ENCODE peak calls at places on chromosomes 5 and 9, in seven cellular contexts. One of them, this sample, is unnamed.

GRCh38 chr9:24296124-24296523 is 249.6 kb downstream of the IZUMO3 start:
- DNase-seq in IMR-90: no peak
- DNase-seq in H9: no peak
- DNase-seq in mesenchymal stem cell: no peak
- DNase-seq in mesendoderm: no peak
- DNase-seq in trophoblast cell: no peak
- DNase-seq in H1: no peak
- DNase-seq in this sample: no peak

GRCh38 chr5:32360906-32361305 is 48.2 kb upstream of the MTMR12 start:
- DNase-seq in IMR-90: no peak
- DNase-seq in H9: no peak
- DNase-seq in mesenchymal stem cell: no peak
- DNase-seq in mesendoderm: peak; percentile 63
- DNase-seq in trophoblast cell: peak; percentile 82
- DNase-seq in H1: no peak
- DNase-seq in this sample: no peak

GRCh38 chr5:80210014-80210413 is 45.8 kb downstream of the SERINC5 start:
- DNase-seq in IMR-90: no peak
- DNase-seq in H9: no peak
- DNase-seq in mesenchymal stem cell: no peak
- DNase-seq in mesendoderm: no peak
- DNase-seq in trophoblast cell: no peak
- DNase-seq in H1: no peak
- DNase-seq in this sample: no peak

GRCh38 chr5:139565411-139566305 is 4.5 kb downstream of the UBE2D2 start:
- DNase-seq in IMR-90: peak; percentile 34
- DNase-seq in H9: no peak
- DNase-seq in mesenchymal stem cell: peak; percentile 69
- DNase-seq in mesendoderm: no peak
- DNase-seq in trophoblast cell: no peak
- DNase-seq in H1: no peak
- DNase-seq in this sample: no peak

GRCh38 chr5:96172436-96172835 is 210.8 kb upstream of the ELL2 start:
- DNase-seq in IMR-90: peak; percentile 89
- DNase-seq in H9: no peak
- DNase-seq in mesenchymal stem cell: peak; percentile 10
- DNase-seq in mesendoderm: no peak
- DNase-seq in trophoblast cell: peak; percentile 53
- DNase-seq in H1: no peak
- DNase-seq in this sample: no peak

GRCh38 chr9:38074441-38074943 is 5.5 kb upstream of the SHB start:
- DNase-seq in IMR-90: peak; percentile 61
- DNase-seq in H9: no peak
- DNase-seq in mesenchymal stem cell: no peak
- DNase-seq in mesendoderm: no peak
- DNase-seq in trophoblast cell: no peak
- DNase-seq in H1: no peak
- DNase-seq in this sample: no peak

GRCh38 chr5:134247411-134247810 is 21.5 kb upstream of the PPP2CA start:
- DNase-seq in IMR-90: peak; percentile 96
- DNase-seq in H9: no peak
- DNase-seq in mesenchymal stem cell: peak; percentile 89
- DNase-seq in mesendoderm: peak; percentile 38
- DNase-seq in trophoblast cell: peak; percentile 91
- DNase-seq in H1: no peak
- DNase-seq in this sample: no peak

GRCh38 chr9:109843651-109844050 is 63.7 kb downstream of the PALM2AKAP2 start:
- DNase-seq in IMR-90: no peak
- DNase-seq in H9: no peak
- DNase-seq in mesenchymal stem cell: no peak
- DNase-seq in mesendoderm: no peak
- DNase-seq in trophoblast cell: no peak
- DNase-seq in H1: no peak
- DNase-seq in this sample: no peak

GRCh38 chr9:127945338-127945737 is 7.7 kb upstream of the DPM2 start:
- DNase-seq in IMR-90: no peak
- DNase-seq in H9: no peak
- DNase-seq in mesenchymal stem cell: no peak
- DNase-seq in mesendoderm: no peak
- DNase-seq in trophoblast cell: no peak
- DNase-seq in H1: no peak
- DNase-seq in this sample: no peak

GRCh38 chr5:33936004-33936380 is 194 bp upstream of the RXFP3 start:
- DNase-seq in IMR-90: peak; percentile 54
- DNase-seq in H9: peak; percentile 82
- DNase-seq in mesenchymal stem cell: peak; percentile 72
- DNase-seq in mesendoderm: peak; percentile 77
- DNase-seq in trophoblast cell: peak; percentile 27
- DNase-seq in H1: no peak
- DNase-seq in this sample: peak; percentile 80

GRCh38 chr5:135441256-135441915 is 5.8 kb downstream of the DCANP1 start:
- DNase-seq in IMR-90: no peak
- DNase-seq in H9: peak; percentile 15
- DNase-seq in mesenchymal stem cell: no peak
- DNase-seq in mesendoderm: no peak
- DNase-seq in trophoblast cell: no peak
- DNase-seq in H1: no peak
- DNase-seq in this sample: no peak

GRCh38 chr9:69945671-69946141 is 97.9 kb upstream of the MAMDC2 start:
- DNase-seq in IMR-90: peak; percentile 85
- DNase-seq in H9: no peak
- DNase-seq in mesenchymal stem cell: peak; percentile 92
- DNase-seq in mesendoderm: no peak
- DNase-seq in trophoblast cell: no peak
- DNase-seq in H1: no peak
- DNase-seq in this sample: no peak

GRCh38 chr9:123453904-123454321 is 97.9 kb downstream of the CRB2 start:
- DNase-seq in IMR-90: no peak
- DNase-seq in H9: no peak
- DNase-seq in mesenchymal stem cell: no peak
- DNase-seq in mesendoderm: no peak
- DNase-seq in trophoblast cell: no peak
- DNase-seq in H1: no peak
- DNase-seq in this sample: no peak

GRCh38 chr9:97696025-97696822 is 916 bp downstream of the XPA start:
- DNase-seq in IMR-90: peak; percentile 24
- DNase-seq in H9: no peak
- DNase-seq in mesenchymal stem cell: no peak
- DNase-seq in mesendoderm: no peak
- DNase-seq in trophoblast cell: no peak
- DNase-seq in H1: no peak
- DNase-seq in this sample: no peak

GRCh38 chr5:40078907-40079575 is 600.7 kb upstream of the PTGER4 start:
- DNase-seq in IMR-90: no peak
- DNase-seq in H9: no peak
- DNase-seq in mesenchymal stem cell: no peak
- DNase-seq in mesendoderm: peak; percentile 48
- DNase-seq in trophoblast cell: peak; percentile 99
- DNase-seq in H1: no peak
- DNase-seq in this sample: no peak

GRCh38 chr5:100004969-100005368 is 530.2 kb upstream of the FAM174A start:
- DNase-seq in IMR-90: no peak
- DNase-seq in H9: no peak
- DNase-seq in mesenchymal stem cell: no peak
- DNase-seq in mesendoderm: no peak
- DNase-seq in trophoblast cell: peak; percentile 71
- DNase-seq in H1: no peak
- DNase-seq in this sample: no peak

GRCh38 chr9:111866976-111867375 is 29.6 kb upstream of the UGCG start:
- DNase-seq in IMR-90: peak; percentile 86
- DNase-seq in H9: no peak
- DNase-seq in mesenchymal stem cell: peak; percentile 78
- DNase-seq in mesendoderm: no peak
- DNase-seq in trophoblast cell: peak; percentile 53
- DNase-seq in H1: no peak
- DNase-seq in this sample: no peak

DNA sequence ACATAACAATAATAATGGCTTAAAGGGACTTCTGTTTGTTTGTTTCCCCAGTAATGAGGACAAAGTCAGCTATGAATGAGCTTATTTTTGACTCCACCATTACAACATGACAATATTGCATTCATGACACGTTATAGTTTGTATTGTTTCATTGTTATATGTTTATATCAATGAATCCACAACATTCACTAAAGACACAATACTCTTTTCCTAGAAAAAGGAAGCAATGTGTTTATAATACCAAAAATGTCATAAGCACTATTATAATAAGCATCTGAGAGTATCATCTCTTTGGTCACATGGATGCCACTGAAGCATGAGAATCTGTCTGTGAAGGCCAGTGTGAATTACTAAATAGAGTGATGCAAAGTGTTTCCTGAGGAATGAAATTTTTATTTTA is 1026.9 kb upstream of the C9orf72 start:
- DNase-seq in IMR-90: no peak
- DNase-seq in H9: no peak
- DNase-seq in mesenchymal stem cell: no peak
- DNase-seq in mesendoderm: no peak
- DNase-seq in trophoblast cell: no peak
- DNase-seq in H1: no peak
- DNase-seq in this sample: no peak
- H3K18ac ChIP-seq in IMR-90: no peak overlapping the region
- H3K18ac ChIP-seq in H9: no peak overlapping the region
- H3K18ac ChIP-seq in mesenchymal stem cell: no peak overlapping the region
- H3K18ac ChIP-seq in mesendoderm: no peak overlapping the region
- H3K18ac ChIP-seq in trophoblast cell: no peak overlapping the region
- H3K18ac ChIP-seq in H1: no peak overlapping the region
- H3K18ac ChIP-seq in this sample: no peak overlapping the region

GRCh38 chr5:154329062-154329461 is 116.7 kb upstream of the SAP30L start:
- DNase-seq in IMR-90: no peak
- DNase-seq in H9: no peak
- DNase-seq in mesenchymal stem cell: no peak
- DNase-seq in mesendoderm: no peak
- DNase-seq in trophoblast cell: no peak
- DNase-seq in H1: no peak
- DNase-seq in this sample: no peak

GRCh38 chr5:154321546-154321945 is 124.3 kb upstream of the SAP30L start:
- DNase-seq in IMR-90: no peak
- DNase-seq in H9: no peak
- DNase-seq in mesenchymal stem cell: no peak
- DNase-seq in mesendoderm: no peak
- DNase-seq in trophoblast cell: no peak
- DNase-seq in H1: no peak
- DNase-seq in this sample: no peak

GRCh38 chr5:154329519-154329918 is 116.3 kb upstream of the SAP30L start:
- DNase-seq in IMR-90: no peak
- DNase-seq in H9: no peak
- DNase-seq in mesenchymal stem cell: no peak
- DNase-seq in mesendoderm: no peak
- DNase-seq in trophoblast cell: no peak
- DNase-seq in H1: no peak
- DNase-seq in this sample: no peak

GRCh38 chr5:154330097-154330667 is 115.6 kb upstream of the SAP30L start:
- DNase-seq in IMR-90: no peak
- DNase-seq in H9: no peak
- DNase-seq in mesenchymal stem cell: no peak
- DNase-seq in mesendoderm: no peak
- DNase-seq in trophoblast cell: peak; percentile 67
- DNase-seq in H1: no peak
- DNase-seq in this sample: no peak

GRCh38 chr5:154325566-154325965 is 120.2 kb upstream of the SAP30L start:
- DNase-seq in IMR-90: no peak
- DNase-seq in H9: no peak
- DNase-seq in mesenchymal stem cell: no peak
- DNase-seq in mesendoderm: peak; percentile 18
- DNase-seq in trophoblast cell: no peak
- DNase-seq in H1: no peak
- DNase-seq in this sample: no peak
- H3K18ac ChIP-seq in IMR-90: no peak overlapping the region
- H3K18ac ChIP-seq in H9: no peak overlapping the region
- H3K18ac ChIP-seq in mesenchymal stem cell: no peak overlapping the region
- H3K18ac ChIP-seq in mesendoderm: no peak overlapping the region
- H3K18ac ChIP-seq in trophoblast cell: no peak overlapping the region
- H3K18ac ChIP-seq in H1: no peak overlapping the region
- H3K18ac ChIP-seq in this sample: no peak overlapping the region

GRCh38 chr5:176570044-176570443 is 20.9 kb downstream of the CDHR2 start:
- DNase-seq in IMR-90: peak; percentile 48
- DNase-seq in H9: no peak
- DNase-seq in mesenchymal stem cell: peak; percentile 16
- DNase-seq in mesendoderm: no peak
- DNase-seq in trophoblast cell: peak; percentile 12
- DNase-seq in H1: no peak
- DNase-seq in this sample: no peak

GRCh38 chr5:176565760-176566288 is 16.7 kb downstream of the CDHR2 start:
- DNase-seq in IMR-90: no peak
- DNase-seq in H9: no peak
- DNase-seq in mesenchymal stem cell: no peak
- DNase-seq in mesendoderm: peak; percentile 73
- DNase-seq in trophoblast cell: no peak
- DNase-seq in H1: no peak
- DNase-seq in this sample: no peak

GRCh38 chr5:176564002-176564401 is 14.9 kb downstream of the CDHR2 start:
- DNase-seq in IMR-90: no peak
- DNase-seq in H9: no peak
- DNase-seq in mesenchymal stem cell: peak; percentile 18
- DNase-seq in mesendoderm: no peak
- DNase-seq in trophoblast cell: peak; percentile 20
- DNase-seq in H1: no peak
- DNase-seq in this sample: no peak

GRCh38 chr5:176573564-176574296 is 24.6 kb downstream of the CDHR2 start:
- DNase-seq in IMR-90: peak; percentile 32
- DNase-seq in H9: peak; percentile 80
- DNase-seq in mesenchymal stem cell: peak; percentile 60
- DNase-seq in mesendoderm: peak; percentile 60
- DNase-seq in trophoblast cell: peak; percentile 56
- DNase-seq in H1: no peak
- DNase-seq in this sample: peak; percentile 57

DNA sequence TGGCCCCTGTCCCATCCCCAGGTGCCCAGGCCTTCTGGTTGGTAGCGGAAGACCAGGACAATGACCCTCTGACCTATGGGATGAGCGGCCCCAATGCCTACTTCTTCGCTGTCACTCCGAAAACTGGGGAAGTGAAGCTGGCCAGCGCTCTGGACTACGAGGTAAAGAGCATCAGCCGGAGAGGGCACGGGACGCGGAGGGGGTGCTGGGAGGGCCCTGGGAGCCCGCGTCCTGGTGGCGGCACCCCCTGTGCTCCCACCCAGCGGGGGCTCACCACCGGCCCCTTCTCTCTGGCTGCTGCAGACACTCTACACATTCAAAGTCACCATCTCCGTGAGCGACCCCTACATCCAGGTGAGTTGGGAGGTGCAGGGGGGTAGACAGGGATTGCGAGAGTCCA is 19.5 kb downstream of the CDHR2 start:
- DNase-seq in IMR-90: no peak
- DNase-seq in H9: no peak
- DNase-seq in mesenchymal stem cell: no peak
- DNase-seq in mesendoderm: no peak
- DNase-seq in trophoblast cell: no peak
- DNase-seq in H1: no peak
- DNase-seq in this sample: no peak
- H3K18ac ChIP-seq in IMR-90: no peak overlapping the region
- H3K18ac ChIP-seq in H9: no peak overlapping the region
- H3K18ac ChIP-seq in mesenchymal stem cell: no peak overlapping the region
- H3K18ac ChIP-seq in mesendoderm: no peak overlapping the region
- H3K18ac ChIP-seq in trophoblast cell: no peak overlapping the region
- H3K18ac ChIP-seq in H1: no peak overlapping the region
- H3K18ac ChIP-seq in this sample: no peak overlapping the region

DNA sequence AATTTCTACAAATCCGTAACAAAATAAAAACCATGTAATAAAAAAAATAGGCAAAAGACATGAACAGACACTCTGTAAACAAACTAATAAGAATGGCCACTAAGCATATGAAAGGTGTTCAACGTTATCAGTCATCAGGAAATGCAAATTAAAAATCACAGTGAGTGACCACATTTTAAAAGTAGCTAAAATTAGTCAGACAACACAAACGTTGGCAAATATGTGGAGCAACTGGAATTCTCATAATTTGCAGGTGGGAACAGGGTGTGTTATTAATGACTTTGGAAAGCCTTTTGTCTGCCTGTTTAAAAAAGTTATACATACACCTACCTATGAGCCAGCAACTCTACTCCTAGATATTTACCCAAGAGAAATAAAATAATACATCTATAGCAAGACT is 164.4 kb downstream of the RMI1 start:
- DNase-seq in IMR-90: no peak
- DNase-seq in H9: no peak
- DNase-seq in mesenchymal stem cell: no peak
- DNase-seq in mesendoderm: no peak
- DNase-seq in trophoblast cell: peak; percentile 81
- DNase-seq in H1: no peak
- DNase-seq in this sample: no peak
- H3K18ac ChIP-seq in IMR-90: no peak overlapping the region
- H3K18ac ChIP-seq in H9: no peak overlapping the region
- H3K18ac ChIP-seq in mesenchymal stem cell: no peak overlapping the region
- H3K18ac ChIP-seq in mesendoderm: no peak overlapping the region
- H3K18ac ChIP-seq in trophoblast cell: no peak overlapping the region
- H3K18ac ChIP-seq in H1: no peak overlapping the region
- H3K18ac ChIP-seq in this sample: no peak overlapping the region